ENCODE peak calls at places on chromosomes 2 and 18, in six cellular contexts. Y is PC-3; P is uterus; D is cardiac muscle cell; B is mammary epithelial cell; R is CD8-positive, alpha-beta T cell. Q is an unnamed sample. For H3K4me1, the result is how much of the 10 kb centered on the place peaks cover.

GRCh38 chr2:120893874-120894584 is 158.4 kb downstream of the GLI2 start:
- DNase-seq in B (no peak), R (no peak), P (no peak), Y (no peak), D (peak), Q (no peak)

GRCh38 chr2:78541088-78541450 is 484.4 kb upstream of the REG3G start:
- DNase-seq in B (no peak), D (no peak), Y (no peak), R (no peak), P (no peak), Q (no peak)

GRCh38 chr2:48070415-48070814 is 164.1 kb upstream of the FBXO11 start:
- DNase-seq in R (no peak), B (no peak), D (no peak), P (no peak), Y (no peak), Q (no peak)

GRCh38 chr2:235091983-235092382 is 140.2 kb downstream of the SH3BP4 start:
- DNase-seq in B (no peak), R (no peak), Y (no peak), D (no peak), P (no peak), Q (no peak)

GRCh38 chr2:70751881-70752280 is 16.1 kb downstream of the ADD2 start:
- DNase-seq in B (no peak), D (no peak), P (no peak), Y (no peak), R (no peak), Q (no peak)

GRCh38 chr2:58194451-58194850 is 46.7 kb downstream of the FANCL start:
- DNase-seq in Y (no peak), B (no peak), P (no peak), R (no peak), D (peak), Q (peak)

GRCh38 chr2:168555283-168555682 is 99.2 kb downstream of the CERS6 start:
- DNase-seq in D (no peak), B (no peak), Y (no peak), P (no peak), R (no peak), Q (no peak)

GRCh38 chr2:43157506-43158232 is 68.7 kb downstream of the ZFP36L2 start:
- DNase-seq in R (no peak), Y (no peak), P (no peak), D (no peak), B (peak), Q (peak)

GRCh38 chr2:72883356-72883962 is 3.7 kb upstream of the SPR start:
- DNase-seq in D (peak), Y (peak), P (no peak), B (no peak), R (peak), Q (peak)

GRCh38 chr18:35041752-35042379 is 653 bp downstream of the MAPRE2 start:
- DNase-seq in Y (no peak), R (no peak), B (peak), D (peak), P (no peak), Q (no peak)

GRCh38 chr18:136433-136832 is 21.9 kb upstream of the USP14 start:
- DNase-seq in R (peak), B (no peak), D (no peak), Y (no peak), P (no peak), Q (no peak)

GRCh38 chr2:54704688-54705605 is 18.5 kb upstream of the EML6 start:
- DNase-seq in P (no peak), D (peak), R (no peak), Y (peak), B (peak), Q (peak)

GRCh38 chr2:82282111-82282882 is 1977.7 kb upstream of the LRRTM1 start:
- DNase-seq in D (peak), R (no peak), P (no peak), B (no peak), Y (no peak), Q (no peak)

GRCh38 chr2:44342854-44343253 is 18.4 kb downstream of the PREPL start:
- DNase-seq in P (no peak), B (no peak), R (peak), Y (peak), D (no peak), Q (no peak)
- TF ChIP-seq CTCF in P (no peak), B (peak), R (peak), Y (peak), D (peak), Q (peak)

GRCh38 chr2:62304429-62305417 is 108.8 kb downstream of the B3GNT2 start:
- DNase-seq in D (no peak), P (peak), Y (peak), R (peak), B (peak), Q (no peak)
- H3K4me1 ChIP-seq in D (under half), P (under half), Y (under half), R (half or more), B (under half), Q (under half)

GRCh38 chr2:218877331-218877730 is 3.3 kb upstream of the WNT10A start:
- DNase-seq in Y (no peak), B (no peak), P (no peak), R (no peak), D (no peak), Q (no peak)
- H3K27ac ChIP-seq in Y (no peak), B (no peak), P (no peak), R (no peak), D (no peak), Q (no peak)

GRCh38 chr2:9573840-9574239 is 18.2 kb upstream of the ADAM17 start:
- DNase-seq in B (no peak), R (no peak), D (no peak), P (no peak), Y (no peak), Q (no peak)
- TF ChIP-seq CTCF in B (no peak), R (no peak), D (no peak), P (no peak), Y (peak), Q (no peak)